ENCODE peak calls at places on chromosome 1, in eight cellular contexts. G is cardiac muscle cell; K is osteoblast; Y is endodermal cell; E is colonic mucosa; H is PC-3; W is body of pancreas; I is CD4-positive, alpha-beta T cell. B is an unnamed sample. For H3K9me3 and H3K27me3, the result is how much of the 10 kb centered on the place peaks cover.

GRCh38 chr1:228697209-228698016 is 37.9 kb upstream of the RHOU start:
- DNase-seq in G (peak), K (no peak), Y (no peak), E (peak), H (peak), W (peak), I (no peak), B (peak)

GRCh38 chr1:203769505-203770343 is 4.7 kb downstream of the LAX1 start:
- DNase-seq in G (peak), K (peak), Y (no peak), E (peak), H (peak), W (peak), I (no peak), B (peak)

GRCh38 chr1:46547481-46548383 is 3.7 kb downstream of the KNCN start:
- DNase-seq in G (peak), K (peak), Y (peak), E (no peak), H (peak), W (no peak), I (no peak), B (no peak)

GRCh38 chr1:190507357-190507756 is 29.7 kb upstream of the BRINP3 start:
- DNase-seq in G (no peak), K (no peak), Y (no peak), E (no peak), H (no peak), W (no peak), I (no peak), B (no peak)

GRCh38 chr1:24978383-24979032 is 48.4 kb upstream of the RUNX3 start:
- DNase-seq in G (no peak), K (no peak), Y (no peak), E (no peak), H (no peak), W (no peak), I (no peak), B (no peak)

GRCh38 chr1:26786437-26787380 is 1.0 kb upstream of the PIGV start:
- DNase-seq in G (peak), K (peak), Y (peak), E (peak), H (peak), W (peak), I (peak), B (peak)

GRCh38 chr1:31745071-31745897 is 18.9 kb downstream of the ADGRB2 start:
- DNase-seq in G (peak), K (peak), Y (peak), E (peak), H (peak), W (peak), I (peak), B (peak)

GRCh38 chr1:231584117-231584516 is 42.5 kb upstream of the DISC1 start:
- DNase-seq in G (no peak), K (peak), Y (no peak), E (no peak), H (peak), W (no peak), I (no peak), B (peak)

GRCh38 chr1:55443175-55443933 is 228.2 kb upstream of the USP24 start:
- DNase-seq in G (no peak), K (peak), Y (no peak), E (peak), H (peak), W (peak), I (no peak), B (no peak)

GRCh38 chr1:248140846-248141245 is 4.1 kb upstream of the OR2M5 start:
- DNase-seq in G (no peak), K (no peak), Y (no peak), E (no peak), H (peak), W (no peak), I (no peak), B (no peak)
- H3K9me3 ChIP-seq in G (under half), K (under half), Y (half or more), E (under half), H (under half), W (under half), I (under half), B (under half)

GRCh38 chr1:45400049-45400448 is 59.8 kb upstream of the MUTYH start:
- DNase-seq in G (no peak), K (peak), Y (peak), E (no peak), H (no peak), W (no peak), I (no peak), B (no peak)

GRCh38 chr1:45407888-45408287 is 67.6 kb upstream of the MUTYH start:
- DNase-seq in G (no peak), K (no peak), Y (no peak), E (no peak), H (no peak), W (no peak), I (no peak), B (no peak)

GRCh38 chr1:45401524-45401923 is 61.3 kb upstream of the MUTYH start:
- DNase-seq in G (no peak), K (no peak), Y (no peak), E (no peak), H (no peak), W (no peak), I (no peak), B (no peak)

GRCh38 chr1:45405636-45406035 is 65.4 kb upstream of the MUTYH start:
- DNase-seq in G (no peak), K (no peak), Y (no peak), E (no peak), H (no peak), W (no peak), I (no peak), B (no peak)

GRCh38 chr1:45403298-45404079 is 63.2 kb upstream of the MUTYH start:
- DNase-seq in G (no peak), K (peak), Y (no peak), E (no peak), H (peak), W (no peak), I (no peak), B (no peak)
- TF ChIP-seq CTCF in G (no peak), K (no peak), Y (no peak), E (no peak), H (no peak), W (no peak), I (no peak), B (no peak)

GRCh38 chr1:213417225-213417820 is 366.3 kb downstream of the RPS6KC1 start:
- DNase-seq in G (no peak), K (no peak), Y (no peak), E (no peak), H (no peak), W (no peak), I (no peak), B (no peak)

GRCh38 chr1:213419369-213420030 is 368.5 kb downstream of the RPS6KC1 start:
- DNase-seq in G (no peak), K (no peak), Y (no peak), E (no peak), H (no peak), W (no peak), I (no peak), B (no peak)

GRCh38 chr1:213416461-213417224 is 365.6 kb downstream of the RPS6KC1 start:
- DNase-seq in G (no peak), K (no peak), Y (peak), E (no peak), H (no peak), W (no peak), I (no peak), B (no peak)

GRCh38 chr1:213418268-213419068 is 367.4 kb downstream of the RPS6KC1 start:
- DNase-seq in G (no peak), K (no peak), Y (peak), E (no peak), H (no peak), W (no peak), I (no peak), B (no peak)

DNA sequence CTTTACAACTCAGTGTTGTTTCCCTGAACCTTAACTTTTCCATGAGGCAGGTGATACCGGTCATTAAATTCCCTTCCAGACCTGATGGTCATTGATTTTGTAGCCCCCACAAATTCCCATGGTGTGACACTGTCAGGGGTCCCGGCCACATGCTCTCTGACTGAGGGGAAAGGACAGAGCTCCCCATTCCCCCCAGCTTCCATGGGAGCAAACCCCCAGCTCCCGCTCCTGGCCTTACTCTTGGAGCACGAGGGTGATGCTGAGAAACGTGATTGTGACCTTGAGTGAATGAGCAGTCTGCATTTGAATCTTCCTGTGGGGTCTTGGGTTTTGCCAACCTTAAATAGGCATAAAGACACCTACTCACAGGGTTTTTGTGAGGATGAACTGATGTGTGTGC is 366.8 kb downstream of the RPS6KC1 start:
- DNase-seq in G (no peak), K (no peak), Y (peak), E (no peak), H (no peak), W (no peak), I (no peak), B (no peak)
- H3K27me3 ChIP-seq in G (under half), K (under half), Y (under half), E (under half), H (half or more), W (under half), I (under half), B (under half)

GRCh38 chr1:238360474-238360873 is 469.8 kb upstream of the ZP4 start:
- DNase-seq in G (no peak), K (no peak), Y (no peak), E (no peak), H (no peak), W (no peak), I (no peak), B (no peak)
- H3K9me3 ChIP-seq in G (under half), K (under half), Y (under half), E (under half), H (under half), W (under half), I (under half), B (under half)